ENCODE peak calls at places on chromosomes 7 and 10, in five cellular contexts. B is Caco-2; U is naive thymus-derived CD4-positive, alpha-beta T cell; Y is endothelial cell of umbilical vein; Q is body of pancreas. F is an unnamed sample.

GRCh38 chr10:3786295-3786981 is 1.4 kb upstream of the KLF6 start:
- DNase-seq in B (peak; percentile 54), Y (peak; percentile 70), Q (peak; percentile 72), U (no peak), F (no peak)

GRCh38 chr7:139230774-139231512 is at the start of gene UBN2:
- DNase-seq in Y (peak; percentile 99), U (peak; percentile 91), Q (peak; percentile 96), B (peak; percentile 97), F (peak; percentile 85)

GRCh38 chr7:32150039-32150438 is 79.8 kb upstream of the PDE1C start:
- DNase-seq in Y (no peak), B (no peak), Q (no peak), U (no peak), F (no peak)

GRCh38 chr10:112797221-112797620 is 152.8 kb upstream of the TCF7L2 start:
- DNase-seq in Y (no peak), Q (no peak), U (no peak), B (no peak), F (no peak)

GRCh38 chr7:469591-469961 is 50.1 kb downstream of the PDGFA start:
- DNase-seq in B (peak; percentile 34), Q (no peak), U (no peak), Y (no peak), F (no peak)

GRCh38 chr10:115093776-115094361 is 704 bp downstream of the ATRNL1 start:
- DNase-seq in B (no peak), Y (no peak), U (peak; percentile 25), Q (peak; percentile 37), F (no peak)

GRCh38 chr10:128060341-128060851 is 65.8 kb downstream of the MKI67 start:
- DNase-seq in U (no peak), B (peak; percentile 21), Q (no peak), Y (no peak), F (no peak)

GRCh38 chr7:143258830-143259229 is 4.4 kb upstream of the GSTK1 start:
- DNase-seq in Q (no peak), Y (no peak), U (no peak), B (no peak), F (peak; percentile 50)

GRCh38 chr7:114856625-114857024 is 65.3 kb upstream of the MDFIC start:
- DNase-seq in Q (no peak), Y (peak; percentile 27), U (no peak), B (no peak), F (no peak)

GRCh38 chr7:107027208-107027607 is 17.3 kb upstream of the PRKAR2B start:
- DNase-seq in Y (no peak), U (no peak), B (no peak), Q (no peak), F (no peak)

GRCh38 chr10:16401416-16401815 is 35.4 kb upstream of the PTER start:
- DNase-seq in Y (no peak), U (no peak), Q (no peak), B (no peak), F (no peak)

GRCh38 chr7:48168159-48168558 is 3.1 kb upstream of the ABCA13 start:
- DNase-seq in B (no peak), Q (no peak), Y (peak; percentile 82), U (no peak), F (no peak)

GRCh38 chr10:21173964-21174669 is 277.0 kb upstream of the NEBL start:
- DNase-seq in Q (peak; percentile 90), B (peak; percentile 87), Y (no peak), U (peak; percentile 34), F (peak; percentile 23)

GRCh38 chr7:142805350-142806020 is 34.7 kb downstream of the PRSS2 start:
- DNase-seq in Y (no peak), U (no peak), Q (no peak), B (no peak), F (no peak)

GRCh38 chr7:38873433-38873832 is 35.6 kb downstream of the VPS41 start:
- DNase-seq in Y (no peak), U (no peak), Q (no peak), B (no peak), F (no peak)

GRCh38 chr7:101814081-101814995 is 3.1 kb upstream of the CUX1 start:
- DNase-seq in B (peak; percentile 87), Q (peak; percentile 67), Y (peak; percentile 54), U (peak; percentile 70), F (peak; percentile 54)

GRCh38 chr10:22436893-22437619 is 91.8 kb downstream of the SPAG6 start:
- DNase-seq in U (peak; percentile 79), Q (peak; percentile 84), B (peak; percentile 84), Y (peak; percentile 91), F (peak; percentile 76)

GRCh38 chr7:41134242-41134872 is 568.5 kb downstream of the INHBA start:
- DNase-seq in Y (no peak), Q (no peak), B (no peak), U (no peak), F (no peak)

GRCh38 chr10:124992462-124993344 is 50.8 kb downstream of the ZRANB1 start:
- DNase-seq in B (no peak), Y (peak; percentile 60), U (peak; percentile 21), Q (peak; percentile 77), F (peak; percentile 29)

GRCh38 chr10:23528419-23528818 is 89.5 kb downstream of the OTUD1 start:
- DNase-seq in Q (no peak), Y (no peak), U (no peak), B (no peak), F (no peak)

GRCh38 chr10:75395171-75395954 is 6.2 kb downstream of the ZNF503 start:
- DNase-seq in Q (peak; percentile 76), Y (peak; percentile 27), B (no peak), U (peak; percentile 58), F (no peak)

GRCh38 chr7:47267346-47267745 is 314.6 kb downstream of the TNS3 start:
- DNase-seq in Y (no peak), Q (no peak), B (peak; percentile 18), U (no peak), F (no peak)

GRCh38 chr7:54663186-54663585 is 95.8 kb downstream of the SEC61G start:
- DNase-seq in B (no peak), Q (no peak), U (no peak), Y (no peak), F (no peak)

GRCh38 chr10:97312897-97313296 is 6.2 kb upstream of the FRAT1 start:
- DNase-seq in Y (no peak), U (no peak), B (no peak), Q (no peak), F (no peak)

GRCh38 chr7:134502463-134502862 is 24.9 kb upstream of the AKR1B10 start:
- DNase-seq in Y (no peak), Q (no peak), U (no peak), B (no peak), F (no peak)

GRCh38 chr10:59465089-59465488 is 102.7 kb upstream of the FAM13C start:
- DNase-seq in Y (no peak), B (no peak), Q (no peak), U (no peak), F (no peak)

GRCh38 chr7:84547326-84547725 is 352.7 kb upstream of the SEMA3A start:
- DNase-seq in B (no peak), Q (no peak), U (no peak), Y (no peak), F (no peak)

GRCh38 chr10:70828923-70829322 is 13.2 kb downstream of the SGPL1 start:
- DNase-seq in Y (no peak), B (no peak), Q (no peak), U (no peak), F (no peak)

GRCh38 chr10:118264838-118265470 is 77.2 kb downstream of the FAM204A start:
- DNase-seq in U (no peak), Y (no peak), B (no peak), Q (no peak), F (no peak)

GRCh38 chr10:70974351-70974901 is 86.1 kb upstream of the PCBD1 start:
- DNase-seq in B (no peak), Q (no peak), U (no peak), Y (no peak), F (no peak)

GRCh38 chr10:69180525-69181204 is 631 bp downstream of the SUPV3L1 start:
- DNase-seq in U (no peak), B (peak; percentile 59), Q (no peak), Y (no peak), F (peak; percentile 19)

GRCh38 chr7:47227762-47228177 is 354.1 kb downstream of the TNS3 start:
- DNase-seq in B (no peak), Q (no peak), Y (no peak), U (no peak), F (no peak)

GRCh38 chr7:27501001-27501400 is 161.7 kb downstream of the HIBADH start:
- DNase-seq in Q (no peak), U (no peak), Y (no peak), B (no peak), F (no peak)

GRCh38 chr7:16420329-16420648 is 1.0 kb downstream of the CRPPA start:
- DNase-seq in Q (no peak), B (no peak), U (no peak), Y (no peak), F (no peak)

GRCh38 chr7:16421333-16422099 is at the start of gene CRPPA:
- DNase-seq in Y (peak; percentile 56), U (peak; percentile 55), B (peak; percentile 86), Q (peak; percentile 47), F (no peak)

GRCh38 chr7:16419126-16419525 is 2.2 kb downstream of the CRPPA start:
- DNase-seq in U (no peak), Q (no peak), Y (no peak), B (no peak), F (no peak)

GRCh38 chr7:16420649-16421332 is 547 bp downstream of the CRPPA start:
- DNase-seq in Y (peak; percentile 92), B (peak; percentile 94), U (peak; percentile 81), Q (peak; percentile 87), F (peak; percentile 53)

DNA sequence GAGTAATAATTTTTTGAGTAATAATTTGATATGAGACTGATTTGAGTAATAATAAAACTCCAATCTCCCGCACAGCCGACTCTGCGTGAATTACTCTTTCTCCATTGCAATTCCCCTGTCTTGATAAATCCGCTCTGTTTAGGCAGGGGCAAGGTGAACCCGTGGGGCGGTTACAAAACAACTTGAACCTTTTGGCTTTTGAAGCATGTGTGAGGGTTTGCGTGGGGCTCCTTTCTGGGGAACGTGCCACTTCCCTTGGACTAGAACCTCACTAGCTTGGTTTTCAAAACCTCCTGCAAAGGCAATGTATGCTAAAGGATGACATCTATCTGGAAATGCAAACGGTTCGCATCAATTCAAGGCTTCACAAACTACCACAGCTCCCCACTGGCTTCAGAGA is 1.5 kb downstream of the CRPPA start:
- DNase-seq in Y (no peak), U (no peak), B (no peak), Q (no peak), F (no peak)
- H3K4me3 ChIP-seq in Y (peak overlapping the region; percentile 66), U (no peak overlapping the region), B (peak overlapping the region; percentile 67), Q (peak overlapping the region; percentile 33), F (no peak overlapping the region)

DNA sequence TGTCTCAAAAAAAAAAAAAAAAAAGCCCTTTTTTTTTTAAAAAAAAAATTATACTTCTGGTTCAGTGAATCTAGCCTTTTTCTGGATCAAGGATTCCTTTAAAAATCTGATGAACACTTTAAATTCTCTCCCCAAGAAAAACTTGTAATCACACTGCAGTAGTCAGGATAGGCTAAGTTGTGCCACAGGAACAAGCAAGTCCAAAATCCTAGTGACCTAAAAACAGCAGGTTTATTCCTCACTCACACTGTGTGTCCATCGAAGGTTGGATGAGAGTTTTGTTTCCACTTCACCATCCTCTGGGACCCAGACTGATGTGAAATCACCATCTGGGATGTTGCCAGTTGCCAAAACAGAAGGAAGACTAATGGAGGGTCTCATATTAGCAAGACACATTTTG is 32.8 kb downstream of the CYP17A1 start:
- DNase-seq in Y (no peak), U (no peak), Q (no peak), B (no peak), F (no peak)
- H3K36me3 ChIP-seq in Y (no peaks in the 10 kb centered on the region), U (peaks cover 8% of the 10 kb centered on the region), Q (peaks cover 3% of the 10 kb centered on the region), B (no peaks in the 10 kb centered on the region), F (peaks cover 44% of the 10 kb centered on the region)

GRCh38 chr7:1555046-1555812 is 776 bp downstream of the TMEM184A start:
- DNase-seq in Y (peak; percentile 28), B (peak; percentile 96), U (no peak), Q (peak; percentile 78), F (no peak)
- H3K4me3 ChIP-seq in Y (no peak overlapping the region), B (peak overlapping the region; percentile 45), U (no peak overlapping the region), Q (peak overlapping the region; percentile 17), F (no peak overlapping the region)

GRCh38 chr10:99403674-99404073 is 26.8 kb downstream of the GOT1 start:
- DNase-seq in B (no peak), Y (peak; percentile 78), U (no peak), Q (no peak), F (no peak)
- H3K36me3 ChIP-seq in B (peaks cover 3% of the 10 kb centered on the region), Y (peaks cover 4% of the 10 kb centered on the region), U (peaks cover 17% of the 10 kb centered on the region), Q (peaks cover 26% of the 10 kb centered on the region), F (peaks cover 53% of the 10 kb centered on the region)

F was measured in CD4-positive, CD25-positive, alpha-beta regulatory T cell.